ENCODE peak calls at places on chromosomes 12 and 14, in eight cellular contexts. Y, A, N, V, I, O, T and C are unnamed samples. For H3K4me1, the result is how much of the 10 kb centered on the place peaks cover.

GRCh38 chr12:28313631-28314030 is 123.4 kb downstream of the CCDC91 start:
- DNase-seq in Y (no peak), A (no peak), N (no peak), V (no peak), I (no peak), O (no peak), T (peak), C (peak)

GRCh38 chr12:69154585-69155363 is 84.6 kb upstream of the CPSF6 start:
- DNase-seq in Y (peak), A (peak), N (peak), V (peak), I (peak), O (peak), T (peak), C (peak)

GRCh38 chr12:27999521-27999920 is 27.0 kb upstream of the PTHLH start:
- DNase-seq in Y (no peak), A (no peak), N (no peak), V (no peak), I (no peak), O (no peak), T (peak), C (no peak)

GRCh38 chr14:55388160-55388559 is 23.5 kb downstream of the ATG14 start:
- DNase-seq in Y (no peak), A (no peak), N (no peak), V (no peak), I (no peak), O (no peak), T (peak), C (no peak)

GRCh38 chr14:50362791-50363733 is 33.6 kb downstream of the CDKL1 start:
- DNase-seq in Y (no peak), A (no peak), N (no peak), V (no peak), I (no peak), O (no peak), T (peak), C (no peak)

GRCh38 chr14:39102265-39102968 is 618 bp downstream of the SEC23A start:
- DNase-seq in Y (peak), A (no peak), N (no peak), V (no peak), I (peak), O (peak), T (peak), C (no peak)

GRCh38 chr14:99064262-99064954 is 207.6 kb downstream of the BCL11B start:
- DNase-seq in Y (no peak), A (no peak), N (no peak), V (no peak), I (no peak), O (no peak), T (no peak), C (no peak)

GRCh38 chr12:43742106-43742505 is 16.5 kb downstream of the PUS7L start:
- DNase-seq in Y (no peak), A (no peak), N (no peak), V (no peak), I (no peak), O (no peak), T (peak), C (no peak)

GRCh38 chr12:65279387-65280112 is 1.1 kb downstream of the MSRB3 start:
- DNase-seq in Y (no peak), A (no peak), N (no peak), V (no peak), I (no peak), O (no peak), T (peak), C (no peak)

GRCh38 chr12:95790025-95790911 is at the start of gene NTN4:
- DNase-seq in Y (peak), A (peak), N (peak), V (peak), I (peak), O (peak), T (peak), C (peak)

GRCh38 chr12:113039911-113040425 is 16.6 kb upstream of the DTX1 start:
- DNase-seq in Y (no peak), A (no peak), N (no peak), V (no peak), I (no peak), O (no peak), T (no peak), C (no peak)

GRCh38 chr12:131345521-131346436 is 365.1 kb upstream of the SFSWAP start:
- DNase-seq in Y (no peak), A (no peak), N (no peak), V (no peak), I (no peak), O (no peak), T (no peak), C (no peak)

GRCh38 chr12:125403145-125403789 is 338.0 kb downstream of the AACS start:
- DNase-seq in Y (no peak), A (peak), N (no peak), V (no peak), I (no peak), O (no peak), T (peak), C (no peak)

GRCh38 chr12:51197736-51198567 is 19.9 kb downstream of the POU6F1 start:
- DNase-seq in Y (no peak), A (no peak), N (no peak), V (no peak), I (no peak), O (no peak), T (no peak), C (no peak)

GRCh38 chr14:106491851-106492250 is 965.5 kb downstream of the TMEM121 start:
- DNase-seq in Y (no peak), A (no peak), N (no peak), V (no peak), I (no peak), O (no peak), T (no peak), C (no peak)

GRCh38 chr12:9319842-9320173 is 111.6 kb upstream of the PZP start:
- DNase-seq in Y (no peak), A (no peak), N (no peak), V (no peak), I (no peak), O (no peak), T (no peak), C (no peak)

GRCh38 chr12:64806593-64806992 is 17.9 kb upstream of the TBC1D30 start:
- DNase-seq in Y (no peak), A (no peak), N (no peak), V (no peak), I (no peak), O (no peak), T (peak), C (no peak)

GRCh38 chr14:94385553-94386057 is 2.8 kb downstream of the SERPINA1 start:
- DNase-seq in Y (no peak), A (no peak), N (no peak), V (no peak), I (no peak), O (no peak), T (no peak), C (no peak)

GRCh38 chr14:96084796-96085195 is 45.6 kb downstream of the C14orf132 start:
- DNase-seq in Y (no peak), A (no peak), N (no peak), V (peak), I (no peak), O (no peak), T (no peak), C (no peak)

GRCh38 chr14:24185741-24186140 is 2.9 kb downstream of the IPO4 start:
- DNase-seq in Y (no peak), A (no peak), N (no peak), V (no peak), I (no peak), O (no peak), T (no peak), C (no peak)

GRCh38 chr14:24188251-24189058 is at the start of gene IPO4:
- DNase-seq in Y (peak), A (peak), N (peak), V (peak), I (peak), O (peak), T (peak), C (peak)

GRCh38 chr14:24186831-24187537 is 1.6 kb downstream of the IPO4 start:
- DNase-seq in Y (no peak), A (no peak), N (no peak), V (no peak), I (no peak), O (no peak), T (no peak), C (no peak)

GRCh38 chr14:24189059-24189375 is 401 bp upstream of the IPO4 start:
- DNase-seq in Y (no peak), A (no peak), N (no peak), V (no peak), I (no peak), O (no peak), T (no peak), C (no peak)

DNA sequence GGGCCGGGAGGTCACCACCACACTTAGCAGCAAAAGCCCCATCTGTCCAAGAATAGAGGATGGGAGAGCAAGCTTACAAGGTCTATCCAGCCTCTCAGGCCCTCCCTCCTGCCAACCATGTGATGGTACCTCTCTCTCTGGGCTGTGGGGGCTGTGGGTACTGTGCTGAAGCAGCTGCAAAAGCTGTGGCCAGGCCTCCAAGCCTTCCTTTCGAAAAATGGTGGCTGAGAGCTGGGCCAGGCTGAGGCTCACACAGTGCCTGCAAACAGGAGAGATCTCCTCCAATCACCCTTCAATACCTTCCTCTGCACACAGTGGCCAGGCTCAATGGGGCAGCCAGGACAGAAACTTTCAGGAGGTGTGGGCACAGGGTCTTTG is 1.1 kb downstream of the IPO4 start:
- DNase-seq in Y (no peak), A (no peak), N (no peak), V (no peak), I (no peak), O (no peak), T (no peak), C (no peak)
- H3K4me3 ChIP-seq in Y (no peak), A (peak), N (peak), V (peak), I (peak), O (peak), T (no peak), C (peak)

DNA sequence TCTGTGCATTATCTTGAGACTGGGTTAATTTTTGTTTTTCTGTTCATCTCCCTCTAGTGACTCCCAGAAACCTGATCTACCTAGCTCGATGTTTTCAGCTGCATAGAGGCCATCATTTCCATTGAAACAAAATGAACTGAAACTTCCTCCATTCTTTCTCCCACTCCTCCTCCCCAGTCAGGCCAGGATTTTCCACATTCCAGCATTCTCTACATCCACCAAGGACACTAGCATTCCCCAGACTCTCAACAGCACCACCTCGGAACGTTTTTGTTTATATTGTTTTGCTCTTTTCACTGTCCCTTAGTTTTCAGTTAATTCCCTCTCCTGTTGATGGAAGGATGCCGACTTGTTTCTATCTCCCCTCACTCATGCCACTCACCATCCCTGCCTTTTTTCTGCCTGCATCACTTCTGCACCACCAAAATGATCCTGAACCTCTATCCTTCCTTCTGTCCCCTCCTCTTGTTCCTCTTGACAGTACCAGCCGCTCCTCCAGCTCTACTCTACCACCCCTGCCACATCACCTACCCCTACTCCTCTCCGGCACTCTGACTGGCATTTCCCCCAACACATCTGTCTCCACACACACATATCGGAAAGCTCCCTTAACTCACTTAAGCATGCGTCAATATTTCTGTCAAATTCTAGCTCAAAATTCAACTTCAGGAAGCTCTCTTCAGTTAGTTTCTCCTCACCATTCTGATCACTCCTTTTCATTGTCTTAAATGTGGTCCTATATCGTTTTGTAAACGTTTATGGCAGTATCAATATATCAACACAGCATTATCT is 13.2 kb downstream of the OR6S1 start:
- DNase-seq in Y (no peak), A (peak), N (no peak), V (no peak), I (no peak), O (no peak), T (no peak), C (no peak)
- H3K4me1 ChIP-seq in Y (under half), A (under half), N (half or more), V (under half), I (under half), O (under half), T (under half), C (under half)

GRCh38 chr12:62640910-62641448 is 174.4 kb downstream of the MON2 start:
- DNase-seq in Y (no peak), A (no peak), N (no peak), V (no peak), I (no peak), O (no peak), T (peak), C (no peak)
- TF ChIP-seq CTCF in Y (no peak), A (no peak), N (no peak), V (no peak), I (no peak), O (no peak), T (no peak), C (no peak)

DNA sequence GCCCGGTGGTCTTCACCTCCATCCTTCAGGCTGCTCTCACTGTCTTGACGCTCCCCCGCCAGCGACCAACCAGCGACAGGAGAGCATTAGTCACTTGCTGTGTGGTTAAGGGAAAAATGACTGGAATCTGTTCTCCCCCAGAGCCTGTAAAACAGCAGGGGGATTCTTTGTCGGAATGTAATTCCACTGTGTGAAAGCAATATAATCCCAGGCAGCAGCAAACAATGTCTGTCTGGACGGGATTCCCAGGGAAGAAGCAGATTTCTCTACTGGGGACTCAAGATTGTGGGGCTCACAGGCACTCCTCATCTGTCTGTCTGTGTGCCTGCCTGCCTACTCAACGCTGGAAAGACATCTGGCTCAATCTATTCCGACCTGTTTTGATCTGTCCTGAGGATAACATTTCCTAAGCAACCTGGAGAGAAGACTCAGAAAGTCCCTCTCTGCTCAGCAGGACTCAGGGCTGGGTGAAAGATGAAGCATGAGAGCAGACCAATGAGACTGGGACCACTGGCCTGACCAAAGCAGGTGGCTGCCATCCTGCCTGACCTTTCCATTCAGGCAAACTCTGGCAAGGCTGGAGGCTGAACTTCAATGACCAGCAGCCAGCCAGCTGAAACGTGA is 54.6 kb downstream of the NUAK1 start:
- DNase-seq in Y (no peak), A (peak), N (no peak), V (no peak), I (no peak), O (no peak), T (peak), C (no peak)
- H3K4me3 ChIP-seq in Y (no peak), A (peak), N (no peak), V (no peak), I (no peak), O (no peak), T (no peak), C (no peak)